ENCODE peak calls at places on chromosomes 1 and 21, in six cellular contexts. B, Q, W, H, G and D are unnamed samples. For H3K4me1, the result is how much of the 10 kb centered on the place peaks cover.

GRCh38 chr1:166064324-166064926 is 102.4 kb downstream of the FAM78B start:
- DNase-seq in B (no peak), Q (no peak), W (no peak), H (no peak), G (no peak), D (no peak)

GRCh38 chr1:24186993-24187790 is at the start of gene IFNLR1:
- DNase-seq in B (peak), Q (no peak), W (peak), H (peak), G (peak), D (peak)

GRCh38 chr1:218705391-218705790 is 360.3 kb downstream of the TGFB2 start:
- DNase-seq in B (no peak), Q (peak), W (no peak), H (no peak), G (no peak), D (no peak)

GRCh38 chr1:52127181-52128175 is 14.4 kb upstream of the ZFYVE9 start:
- DNase-seq in B (no peak), Q (peak), W (peak), H (no peak), G (no peak), D (no peak)

GRCh38 chr1:82567308-82567707 is 766.6 kb downstream of the ADGRL2 start:
- DNase-seq in B (no peak), Q (no peak), W (no peak), H (no peak), G (no peak), D (no peak)

GRCh38 chr1:81682490-81682889 is 118.2 kb upstream of the ADGRL2 start:
- DNase-seq in B (no peak), Q (peak), W (no peak), H (no peak), G (no peak), D (no peak)

GRCh38 chr1:162397039-162397448 is 14.9 kb downstream of the SH2D1B start:
- DNase-seq in B (no peak), Q (no peak), W (no peak), H (no peak), G (no peak), D (no peak)

GRCh38 chr1:234716907-234717375 is 107.0 kb upstream of the IRF2BP2 start:
- DNase-seq in B (no peak), Q (no peak), W (no peak), H (no peak), G (no peak), D (no peak)

GRCh38 chr1:56025942-56026341 is 553.4 kb downstream of the PLPP3 start:
- DNase-seq in B (no peak), Q (peak), W (no peak), H (no peak), G (no peak), D (no peak)

GRCh38 chr21:44951186-44951915 is 11.5 kb downstream of the SLX9 start:
- DNase-seq in B (no peak), Q (no peak), W (no peak), H (peak), G (peak), D (peak)
- H3K4me1 ChIP-seq in B (half or more), Q (under half), W (under half), H (under half), G (half or more), D (under half)

GRCh38 chr1:3226664-3227371 is 157.8 kb downstream of the PRDM16 start:
- DNase-seq in B (no peak), Q (no peak), W (no peak), H (no peak), G (no peak), D (no peak)

GRCh38 chr1:3230553-3230952 is 161.6 kb downstream of the PRDM16 start:
- DNase-seq in B (no peak), Q (no peak), W (peak), H (no peak), G (no peak), D (no peak)

GRCh38 chr1:3231245-3231644 is 162.2 kb downstream of the PRDM16 start:
- DNase-seq in B (no peak), Q (no peak), W (no peak), H (no peak), G (no peak), D (no peak)

GRCh38 chr1:3227372-3227704 is 158.3 kb downstream of the PRDM16 start:
- DNase-seq in B (no peak), Q (no peak), W (no peak), H (no peak), G (no peak), D (no peak)

GRCh38 chr1:3229081-3229725 is 160.2 kb downstream of the PRDM16 start:
- DNase-seq in B (no peak), Q (no peak), W (no peak), H (no peak), G (no peak), D (no peak)
- TF ChIP-seq CTCF in B (no peak), Q (no peak), W (no peak), H (no peak), G (no peak), D (no peak)

GRCh38 chr1:174988986-174989385 is 10.8 kb upstream of the CACYBP start:
- DNase-seq in B (no peak), Q (no peak), W (no peak), H (no peak), G (no peak), D (no peak)

GRCh38 chr1:174989540-174990181 is 10.1 kb upstream of the CACYBP start:
- DNase-seq in B (no peak), Q (no peak), W (no peak), H (no peak), G (no peak), D (no peak)

GRCh38 chr1:174988539-174988938 is 11.2 kb upstream of the CACYBP start:
- DNase-seq in B (no peak), Q (no peak), W (no peak), H (no peak), G (no peak), D (no peak)

GRCh38 chr1:174991473-174991872 is 8.3 kb upstream of the CACYBP start:
- DNase-seq in B (no peak), Q (peak), W (no peak), H (no peak), G (no peak), D (no peak)

GRCh38 chr1:174990382-174990999 is 9.3 kb upstream of the CACYBP start:
- DNase-seq in B (no peak), Q (peak), W (no peak), H (no peak), G (no peak), D (no peak)
- H3K4me3 ChIP-seq in B (peak), Q (peak), W (peak), H (peak), G (peak), D (peak)

GRCh38 chr1:181095763-181096184 is 7.3 kb downstream of the IER5 start:
- DNase-seq in B (no peak), Q (no peak), W (no peak), H (no peak), G (no peak), D (no peak)

GRCh38 chr1:181094402-181094801 is 5.9 kb downstream of the IER5 start:
- DNase-seq in B (no peak), Q (no peak), W (no peak), H (no peak), G (no peak), D (no peak)

GRCh38 chr1:181095260-181095659 is 6.8 kb downstream of the IER5 start:
- DNase-seq in B (no peak), Q (no peak), W (no peak), H (no peak), G (no peak), D (no peak)

GRCh38 chr1:181092883-181093282 is 4.4 kb downstream of the IER5 start:
- DNase-seq in B (no peak), Q (no peak), W (no peak), H (no peak), G (no peak), D (no peak)

DNA sequence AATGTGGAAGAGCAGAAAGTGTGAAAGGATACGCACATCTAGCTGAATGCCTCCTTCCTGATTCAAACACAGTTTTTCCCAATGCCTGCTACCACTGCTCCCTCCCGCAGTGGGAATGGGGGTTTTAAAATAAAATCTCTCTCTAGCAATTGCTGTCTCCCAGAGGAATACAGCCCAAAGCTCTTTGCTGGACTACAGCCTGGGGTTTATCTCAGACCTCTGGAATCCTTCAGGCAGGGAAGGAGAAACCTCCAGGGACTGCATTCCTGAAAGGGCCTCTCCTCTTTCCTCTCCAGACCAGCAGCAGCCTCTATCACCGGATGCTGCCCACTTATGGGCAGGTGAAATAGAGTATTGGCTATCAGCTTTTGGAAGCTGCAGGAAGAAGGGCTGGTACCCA is 6.3 kb downstream of the IER5 start:
- DNase-seq in B (no peak), Q (peak), W (no peak), H (no peak), G (no peak), D (no peak)
- H3K4me1 ChIP-seq in B (half or more), Q (under half), W (under half), H (half or more), G (half or more), D (under half)

DNA sequence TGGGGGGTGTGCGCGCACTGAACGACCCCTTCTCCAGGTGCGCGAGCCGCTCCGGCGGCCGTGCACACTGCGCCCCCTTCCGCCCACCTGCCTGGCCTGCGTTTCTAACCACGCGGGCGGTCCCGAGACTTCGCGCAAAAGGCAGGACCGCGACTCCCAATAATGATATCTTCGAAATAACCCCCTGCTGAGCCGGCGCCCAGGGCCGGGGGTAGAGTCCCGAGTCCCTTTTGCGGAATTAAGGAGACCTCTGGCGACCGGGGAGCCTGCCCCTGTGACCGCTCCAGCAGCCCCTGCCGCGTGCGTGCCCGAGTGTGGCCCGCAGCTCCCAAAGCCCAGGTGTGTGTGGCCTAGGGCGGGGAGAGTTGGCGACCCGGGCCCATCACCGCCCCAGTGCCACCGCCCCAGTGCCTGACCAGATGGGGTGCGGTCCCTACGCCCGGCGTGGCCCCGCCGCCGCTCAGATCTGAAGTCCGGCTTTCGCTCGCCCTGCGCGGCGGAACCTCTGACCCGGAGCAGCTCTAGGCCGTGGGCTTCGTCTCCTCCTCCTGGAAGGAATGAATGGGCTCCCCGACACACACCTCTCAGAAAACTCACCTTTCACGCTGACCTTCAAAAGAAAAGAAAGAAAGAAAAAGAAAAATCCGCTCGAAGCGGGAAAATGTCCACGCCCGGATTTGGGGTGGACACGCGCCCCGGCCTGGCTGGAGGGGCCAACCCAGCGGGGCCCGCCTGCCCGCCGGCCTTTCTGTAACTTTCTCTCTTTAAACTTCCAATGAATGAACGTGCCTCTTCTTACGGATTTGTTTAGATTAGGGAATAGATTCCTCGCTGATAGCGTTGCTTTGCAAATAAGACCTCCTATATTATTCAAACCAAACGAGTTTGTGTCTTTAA is 5.5 kb upstream of the SIM2 start:
- DNase-seq in B (no peak), Q (no peak), W (no peak), H (no peak), G (no peak), D (peak)
- TF ChIP-seq CTCF in B (no peak), Q (peak), W (no peak), H (no peak), G (no peak), D (no peak)

DNA sequence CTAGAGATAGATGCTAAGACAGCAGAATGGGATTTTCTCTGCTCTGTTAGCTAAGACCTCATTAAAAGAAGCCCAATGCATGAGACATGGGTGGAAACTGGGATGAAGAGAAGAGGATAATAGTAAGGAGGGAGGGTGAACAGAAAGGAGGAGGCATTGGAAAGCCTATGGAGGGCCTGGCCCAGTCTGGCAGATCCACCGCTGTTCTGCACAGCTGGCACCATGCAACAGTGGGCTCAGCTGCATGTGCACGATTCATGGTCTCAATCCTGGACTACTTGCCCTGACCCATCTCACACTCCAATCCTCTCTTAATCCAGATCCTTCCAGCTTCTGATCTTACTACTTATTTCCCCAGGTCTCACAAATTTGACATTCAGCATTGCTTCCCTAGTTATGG is 2.2 kb downstream of the PHC2 start:
- DNase-seq in B (no peak), Q (no peak), W (no peak), H (no peak), G (no peak), D (no peak)
- H3K4me3 ChIP-seq in B (no peak), Q (no peak), W (no peak), H (no peak), G (peak), D (no peak)

DNA sequence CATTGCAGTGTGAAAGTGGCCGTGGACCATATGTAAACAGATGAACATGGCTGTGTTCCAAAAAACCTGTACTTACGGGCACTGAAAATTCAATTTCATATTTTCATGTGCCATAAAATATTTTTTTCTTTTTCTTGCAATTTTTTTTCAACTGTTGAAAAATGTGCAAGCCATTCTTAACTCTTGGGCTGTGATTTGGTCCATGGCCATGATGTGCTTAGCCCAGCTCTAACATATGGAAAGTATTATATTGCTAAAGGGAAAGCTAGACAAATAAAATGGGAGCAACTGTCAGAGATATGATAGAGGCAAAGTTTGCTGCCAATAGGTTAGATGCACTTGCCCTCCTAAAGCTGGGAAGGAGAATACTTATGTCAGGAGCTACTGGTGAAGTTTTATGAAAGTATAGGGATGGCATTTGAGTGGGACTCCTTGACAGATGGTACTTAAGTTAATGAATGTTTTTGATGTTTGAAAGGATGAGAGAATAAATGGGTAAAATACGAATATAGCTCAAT is 240.3 kb downstream of the RYR2 start:
- DNase-seq in B (no peak), Q (no peak), W (no peak), H (no peak), G (no peak), D (no peak)
- H3K4me1 ChIP-seq in B (under half), Q (under half), W (under half), H (under half), G (under half), D (under half)